ENCODE peak calls at places on chromosomes 4 and X, in seven cellular contexts. R is mesenchymal stem cell, C is HepG2, N is SK-N-SH, Z is GM12878, M is endodermal cell, J is mammary epithelial cell. O is an unnamed sample. For H3K27me3 and H3K9me3, the result is how much of the 10 kb centered on the place peaks cover.

GRCh38 chrX:44536198-44536597 is 6.5 kb downstream of the FUNDC1 start:
- DNase-seq in R (no peak), C (no peak), N (no peak), Z (no peak), M (no peak), J (no peak), O (no peak)

GRCh38 chr4:168995537-168996295 is 14.3 kb downstream of the CBR4 start:
- DNase-seq in R (peak), C (no peak), N (no peak), Z (no peak), M (no peak), J (peak), O (no peak)

GRCh38 chrX:124223524-124223923 is 108.9 kb upstream of the TEX13D start:
- DNase-seq in R (no peak), C (no peak), N (no peak), Z (no peak), M (peak), J (no peak), O (no peak)

GRCh38 chr4:184476660-184477059 is 2.3 kb upstream of the IRF2 start:
- DNase-seq in R (no peak), C (no peak), N (no peak), Z (no peak), M (no peak), J (no peak), O (no peak)

GRCh38 chr4:141352775-141353544 is 132.3 kb downstream of the ZNF330 start:
- DNase-seq in R (peak), C (no peak), N (no peak), Z (no peak), M (peak), J (peak), O (no peak)

GRCh38 chrX:53716328-53717088 is 30.0 kb upstream of the HUWE1 start:
- DNase-seq in R (no peak), C (no peak), N (no peak), Z (peak), M (no peak), J (peak), O (no peak)

GRCh38 chr4:77699731-77700210 is 94.2 kb downstream of the CXCL13 start:
- DNase-seq in R (peak), C (peak), N (peak), Z (no peak), M (peak), J (peak), O (no peak)

GRCh38 chr4:3688018-3688998 is 77.9 kb upstream of the ADRA2C start:
- DNase-seq in R (no peak), C (no peak), N (no peak), Z (no peak), M (no peak), J (no peak), O (no peak)

GRCh38 chr4:156347412-156348075 is 393.9 kb upstream of the CTSO start:
- DNase-seq in R (peak), C (no peak), N (no peak), Z (no peak), M (peak), J (peak), O (no peak)

GRCh38 chr4:173243917-173244658 is 75.5 kb downstream of the GALNT7 start:
- DNase-seq in R (no peak), C (no peak), N (no peak), Z (no peak), M (no peak), J (no peak), O (no peak)

GRCh38 chr4:187995322-187996207 is at the start of gene ZFP42:
- DNase-seq in R (no peak), C (no peak), N (no peak), Z (no peak), M (peak), J (no peak), O (peak)

GRCh38 chr4:53629296-53629695 is 38.0 kb upstream of the LNX1 start:
- DNase-seq in R (no peak), C (no peak), N (no peak), Z (no peak), M (no peak), J (no peak), O (no peak)

GRCh38 chrX:23334536-23334870 is at the start of gene PTCHD1:
- DNase-seq in R (no peak), C (no peak), N (peak), Z (no peak), M (no peak), J (no peak), O (no peak)
- H3K27me3 ChIP-seq in R (half or more), C (under half), N (half or more), Z (under half), M (half or more), J (under half), O (under half)

DNA sequence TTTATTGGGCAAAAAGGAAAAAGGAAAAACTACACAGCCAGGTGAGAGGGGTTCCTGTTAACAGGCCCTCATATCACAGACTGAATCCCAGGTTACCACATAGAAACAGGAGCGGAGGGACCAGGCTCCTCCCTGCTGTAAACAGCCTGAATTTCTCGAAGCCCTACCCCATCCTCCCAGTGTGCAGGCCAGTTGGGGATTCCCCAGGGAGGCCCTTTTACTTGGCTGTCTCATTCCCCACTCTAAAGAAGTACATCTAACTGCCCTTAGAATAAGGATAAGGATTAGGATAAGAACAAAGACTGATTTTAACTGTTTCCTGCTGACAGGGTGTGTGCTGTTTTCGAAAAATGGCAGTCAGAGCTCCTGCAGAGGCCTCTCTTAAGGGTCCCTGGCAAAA is 133.7 kb downstream of the PAPSS1 start:
- DNase-seq in R (no peak), C (no peak), N (no peak), Z (no peak), M (no peak), J (no peak), O (no peak)
- H3K9ac ChIP-seq in R (no peak), C (no peak), N (no peak), Z (no peak), M (no peak), J (no peak), O (no peak)

DNA sequence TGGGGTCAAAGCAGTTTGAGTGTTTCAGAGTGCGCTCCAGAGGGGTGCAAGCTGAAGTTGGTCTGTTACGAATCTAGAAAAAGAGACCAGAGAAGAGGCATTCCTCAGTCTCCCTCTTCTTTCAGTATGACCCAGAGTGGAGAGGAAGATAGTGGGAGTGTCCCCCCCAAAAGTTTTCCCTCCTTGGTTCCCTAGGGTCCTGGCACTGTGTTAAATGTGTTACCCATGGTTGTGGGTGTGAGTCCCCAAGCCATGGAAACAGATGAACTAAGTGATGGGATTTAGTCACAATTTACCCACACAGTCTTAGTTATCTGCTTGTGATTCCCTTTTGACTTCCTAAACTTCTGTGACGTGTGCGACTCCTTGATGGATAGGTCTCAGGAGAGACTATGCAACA is 27.0 kb upstream of the NAF1 start:
- DNase-seq in R (no peak), C (no peak), N (peak), Z (no peak), M (no peak), J (no peak), O (no peak)
- H3K9me3 ChIP-seq in R (under half), C (under half), N (under half), Z (under half), M (under half), J (under half), O (under half)

GRCh38 chr4:118826723-118827444 is 9.0 kb downstream of the SEC24D start:
- DNase-seq in R (no peak), C (peak), N (no peak), Z (no peak), M (no peak), J (no peak), O (no peak)

GRCh38 chr4:118823471-118823870 is 12.5 kb downstream of the SEC24D start:
- DNase-seq in R (no peak), C (no peak), N (no peak), Z (no peak), M (no peak), J (peak), O (peak)

GRCh38 chr4:118824141-118824540 is 11.8 kb downstream of the SEC24D start:
- DNase-seq in R (no peak), C (no peak), N (no peak), Z (no peak), M (no peak), J (no peak), O (no peak)

GRCh38 chr4:118829107-118829506 is 6.8 kb downstream of the SEC24D start:
- DNase-seq in R (no peak), C (no peak), N (no peak), Z (no peak), M (no peak), J (no peak), O (no peak)

GRCh38 chr4:118825799-118826198 is 10.1 kb downstream of the SEC24D start:
- DNase-seq in R (no peak), C (no peak), N (no peak), Z (no peak), M (no peak), J (no peak), O (no peak)
- H3K27me3 ChIP-seq in R (under half), C (under half), N (under half), Z (under half), M (under half), J (under half), O (under half)

DNA sequence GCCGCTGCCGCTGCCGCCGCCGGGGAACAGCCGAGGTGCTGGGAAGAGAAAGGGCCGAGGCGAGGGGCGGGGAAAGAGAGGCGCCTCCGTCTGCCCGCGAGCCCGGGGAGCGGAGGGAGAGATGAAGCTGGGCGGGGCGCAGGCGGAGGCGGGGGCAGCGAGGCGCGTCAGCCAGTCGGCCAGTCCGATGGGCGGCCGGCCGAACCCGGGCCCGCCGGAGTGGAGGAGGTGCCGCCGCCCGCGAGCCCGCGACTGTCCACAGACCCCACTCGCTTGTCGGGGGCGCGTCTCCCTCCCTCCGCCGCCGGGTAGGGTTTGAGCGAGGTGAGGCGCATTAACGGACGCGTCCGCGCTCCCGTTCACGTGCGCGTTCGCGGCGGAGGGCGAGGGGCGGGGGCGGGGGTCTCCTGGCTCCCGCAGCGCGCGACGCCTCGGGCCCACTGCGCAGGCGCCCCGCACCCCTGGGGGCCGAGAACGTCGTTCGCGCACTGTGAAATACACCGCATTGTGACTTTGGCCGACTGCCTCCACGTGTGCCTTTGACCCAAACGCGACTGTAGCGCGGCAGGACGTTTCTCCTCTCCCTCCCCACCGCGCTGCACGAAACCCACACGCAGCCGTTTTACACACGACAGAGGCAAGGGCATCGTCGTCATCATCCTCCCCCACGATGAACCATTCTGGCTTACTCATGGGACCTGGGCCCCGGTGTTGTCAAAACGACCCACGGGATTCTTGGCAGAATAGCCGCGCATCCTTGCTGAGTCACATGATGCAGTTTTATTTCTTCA is at the start of gene NUDT11:
- DNase-seq in R (peak), C (no peak), N (peak), Z (no peak), M (peak), J (peak), O (peak)
- H3K9ac ChIP-seq in R (peak), C (no peak), N (peak), Z (no peak), M (peak), J (peak), O (no peak)

O was measured in colonic mucosa.